ENCODE peak calls at places on chromosomes 4 and X, in ten cellular contexts. M, X, U, Q, R, D, V, F, A and S are unnamed samples.

GRCh38 chr4:72489267-72489666 is 79.8 kb downstream of the ADAMTS3 start:
- DNase-seq in V (no peak), A (peak; percentile 77), U (no peak), X (no peak), M (no peak), R (no peak), Q (no peak), F (peak; percentile 87), D (peak; percentile 68), S (no peak)

GRCh38 chr4:150268444-150268843 is 190.2 kb downstream of the DCLK2 start:
- DNase-seq in F (peak; percentile 35), Q (no peak), A (no peak), V (no peak), U (no peak), R (no peak), M (no peak), X (no peak), D (peak; percentile 40), S (no peak)

GRCh38 chr4:185426960-185427688 is 1.4 kb upstream of the UFSP2 start:
- DNase-seq in A (no peak), D (no peak), X (peak; percentile 59), U (no peak), Q (peak; percentile 0), R (no peak), M (no peak), F (no peak), V (no peak), S (no peak)

GRCh38 chrX:74940414-74940813 is 15.2 kb upstream of the NEXMIF start:
- DNase-seq in V (no peak), A (no peak), R (no peak), F (no peak), Q (no peak), X (no peak), D (no peak), U (no peak), M (no peak), S (no peak)

GRCh38 chr4:648579-649292 is 23.4 kb downstream of the PDE6B start:
- DNase-seq in F (no peak), M (peak; percentile 40), V (no peak), X (no peak), D (no peak), Q (no peak), U (peak; percentile 12), R (peak; percentile 22), A (no peak), S (no peak)

GRCh38 chr4:72084587-72085011 is 52.8 kb downstream of the NPFFR2 start:
- DNase-seq in Q (no peak), V (no peak), R (peak; percentile 34), M (no peak), U (no peak), X (no peak), D (no peak), F (no peak), A (no peak), S (no peak)

GRCh38 chr4:52837716-52838558 is 24.2 kb upstream of the RASL11B start:
- DNase-seq in U (no peak), D (peak; percentile 42), A (peak; percentile 88), F (peak; percentile 87), M (no peak), X (no peak), R (peak; percentile 93), V (peak; percentile 22), Q (no peak), S (no peak)

GRCh38 chrX:12137982-12138365 is 299 bp upstream of the FRMPD4 start:
- DNase-seq in X (no peak), V (no peak), Q (no peak), R (no peak), A (no peak), M (no peak), F (peak; percentile 12), U (no peak), D (no peak), S (no peak)

GRCh38 chrX:110836982-110837381 is 41.4 kb upstream of the CHRDL1 start:
- DNase-seq in X (no peak), F (peak; percentile 5), Q (no peak), A (no peak), D (no peak), M (no peak), V (no peak), R (peak; percentile 51), U (no peak), S (no peak)

GRCh38 chr4:141340458-141340857 is 119.8 kb downstream of the ZNF330 start:
- DNase-seq in V (no peak), R (no peak), M (no peak), Q (no peak), A (no peak), D (no peak), X (no peak), F (no peak), U (no peak), S (no peak)

GRCh38 chr4:67721770-67722597 is 21.0 kb upstream of the UBA6 start:
- DNase-seq in D (peak; percentile 26), X (no peak), U (no peak), A (peak; percentile 81), Q (no peak), F (peak; percentile 94), M (no peak), R (peak; percentile 97), V (no peak), S (no peak)

GRCh38 chrX:140141444-140142029 is 176.2 kb upstream of the CXorf66 start:
- DNase-seq in A (no peak), X (no peak), U (no peak), Q (peak; percentile 7), D (peak; percentile 28), V (no peak), R (peak; percentile 16), F (peak; percentile 54), M (no peak), S (peak; percentile 0)

GRCh38 chrX:135625995-135626394 is 87.4 kb upstream of the CT45A1 start:
- DNase-seq in A (no peak), X (no peak), F (peak; percentile 39), U (no peak), D (no peak), R (peak; percentile 1), Q (no peak), V (no peak), M (no peak), S (no peak)

GRCh38 chr4:180057198-180057821 is 2185.9 kb upstream of the TENM3 start:
- DNase-seq in U (no peak), X (no peak), M (no peak), Q (peak; percentile 1), F (no peak), V (no peak), R (peak; percentile 66), D (peak; percentile 15), A (no peak), S (no peak)

GRCh38 chr4:74424111-74424510 is 20.8 kb upstream of the AREG start:
- DNase-seq in V (no peak), R (no peak), F (no peak), U (no peak), X (no peak), M (no peak), A (no peak), D (no peak), Q (no peak), S (no peak)

DNA sequence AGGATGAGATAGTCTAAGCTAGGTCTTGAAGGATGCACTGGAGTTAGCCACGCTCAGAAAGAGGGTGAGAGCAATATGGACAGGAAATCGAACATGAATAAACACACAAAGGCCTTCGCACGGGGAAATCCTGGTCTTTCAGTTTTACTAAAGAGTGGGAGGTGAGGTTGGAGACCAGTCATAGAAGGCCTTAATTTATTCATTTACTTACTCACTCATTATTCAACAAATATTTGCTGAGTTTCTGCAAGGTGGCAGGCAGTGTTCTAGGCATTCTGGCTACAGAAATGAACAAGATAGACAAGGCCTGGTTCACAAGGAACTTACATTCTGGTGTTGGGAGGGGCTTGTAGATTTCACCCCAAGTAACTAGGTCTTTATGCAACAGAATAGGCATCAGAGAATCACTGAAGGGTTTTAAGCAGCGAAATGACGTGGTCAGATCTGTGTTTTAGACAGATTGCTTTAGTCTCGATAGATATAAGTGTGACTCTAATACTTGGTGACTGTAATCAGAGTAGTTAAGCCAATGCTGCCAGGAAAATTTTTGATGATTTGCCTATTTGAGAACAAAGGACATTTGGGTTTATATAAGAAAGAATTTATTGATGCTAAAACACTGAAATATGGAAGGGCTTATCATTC is 184.3 kb upstream of the CASK start:
- DNase-seq in D (no peak), X (no peak), A (no peak), V (no peak), U (no peak), R (no peak), F (no peak), Q (no peak), M (no peak), S (no peak)
- H3K27ac ChIP-seq in D (no peak overlapping the region), X (no peak overlapping the region), A (no peak overlapping the region), V (no peak overlapping the region), U (no peak overlapping the region), R (no peak overlapping the region), F (no peak overlapping the region), Q (no peak overlapping the region), M (no peak overlapping the region), S (no peak overlapping the region)

GRCh38 chr4:7903686-7904085 is 36.0 kb downstream of the AFAP1 start:
- DNase-seq in Q (no peak), F (no peak), M (no peak), A (no peak), R (no peak), V (no peak), X (no peak), U (no peak), D (peak; percentile 64), S (no peak)
- H3K27ac ChIP-seq in Q (peak overlapping the region; percentile 15), F (no peak overlapping the region), M (no peak overlapping the region), A (no peak overlapping the region), R (no peak overlapping the region), V (peak overlapping the region; percentile 60), X (peak overlapping the region; percentile 85), U (no peak overlapping the region), D (peak overlapping the region; percentile 79), S (no peak overlapping the region)

GRCh38 chrX:9865804-9866471 is 79.7 kb downstream of the SHROOM2 start:
- DNase-seq in U (no peak), M (no peak), D (no peak), V (no peak), R (peak; percentile 48), A (peak; percentile 33), Q (no peak), F (peak; percentile 63), X (no peak), S (no peak)
- H3K27ac ChIP-seq in U (peak overlapping the region; percentile 59), M (no peak overlapping the region), D (no peak overlapping the region), V (no peak overlapping the region), R (no peak overlapping the region), A (no peak overlapping the region), Q (no peak overlapping the region), F (peak overlapping the region; percentile 47), X (no peak overlapping the region), S (no peak overlapping the region)

GRCh38 chr4:62548108-62548524 is 1348.0 kb downstream of the ADGRL3 start:
- DNase-seq in X (no peak), D (no peak), F (peak; percentile 98), V (peak; percentile 49), R (peak; percentile 86), U (peak; percentile 81), A (no peak), M (peak; percentile 67), Q (no peak), S (no peak)
- H3K27ac ChIP-seq in X (no peak overlapping the region), D (no peak overlapping the region), F (peak overlapping the region; percentile 92), V (no peak overlapping the region), R (no peak overlapping the region), U (no peak overlapping the region), A (no peak overlapping the region), M (no peak overlapping the region), Q (no peak overlapping the region), S (no peak overlapping the region)

GRCh38 chrX:29155286-29155685 is 568.0 kb downstream of the IL1RAPL1 start:
- DNase-seq in V (no peak), Q (no peak), R (no peak), F (no peak), D (no peak), M (no peak), U (no peak), X (no peak), A (no peak), S (no peak)
- H3K27ac ChIP-seq in V (no peak overlapping the region), Q (no peak overlapping the region), R (no peak overlapping the region), F (no peak overlapping the region), D (no peak overlapping the region), M (no peak overlapping the region), U (no peak overlapping the region), X (no peak overlapping the region), A (no peak overlapping the region), S (no peak overlapping the region)